ENCODE peak calls at places on chromosomes 4 and X, in eight cellular contexts. One of them, this sample, is unnamed.

GRCh38 chrX:46325312-46325877 is 219.8 kb downstream of the ZNF674 start:
- DNase-seq in transverse colon: no peak
- DNase-seq in tibial nerve: no peak
- DNase-seq in GM23248: peak
- DNase-seq in hippocampal formation: no peak
- DNase-seq in H54: peak
- DNase-seq in left kidney: peak
- DNase-seq in brain microvascular endothelial cell: peak
- DNase-seq in this sample: peak

GRCh38 chr4:2799971-2800690 is 7.2 kb downstream of the SH3BP2 start:
- DNase-seq in transverse colon: peak
- DNase-seq in tibial nerve: no peak
- DNase-seq in GM23248: peak
- DNase-seq in hippocampal formation: no peak
- DNase-seq in H54: no peak
- DNase-seq in left kidney: no peak
- DNase-seq in brain microvascular endothelial cell: no peak
- DNase-seq in this sample: no peak

GRCh38 chrX:119398974-119399771 is at the start of gene SLC25A43:
- DNase-seq in transverse colon: peak
- DNase-seq in tibial nerve: peak
- DNase-seq in GM23248: peak
- DNase-seq in hippocampal formation: no peak
- DNase-seq in H54: peak
- DNase-seq in left kidney: peak
- DNase-seq in brain microvascular endothelial cell: no peak
- DNase-seq in this sample: peak

GRCh38 chr4:170008376-170008775 is 17.8 kb downstream of the MFAP3L start:
- DNase-seq in transverse colon: no peak
- DNase-seq in tibial nerve: no peak
- DNase-seq in GM23248: peak
- DNase-seq in hippocampal formation: no peak
- DNase-seq in H54: no peak
- DNase-seq in left kidney: no peak
- DNase-seq in brain microvascular endothelial cell: no peak
- DNase-seq in this sample: no peak

GRCh38 chr4:128653514-128654420 is 155.7 kb upstream of the JADE1 start:
- DNase-seq in transverse colon: peak
- DNase-seq in tibial nerve: no peak
- DNase-seq in GM23248: peak
- DNase-seq in hippocampal formation: peak
- DNase-seq in H54: no peak
- DNase-seq in left kidney: peak
- DNase-seq in brain microvascular endothelial cell: peak
- DNase-seq in this sample: peak

GRCh38 chrX:14356401-14356800 is 172.9 kb upstream of the GLRA2 start:
- DNase-seq in transverse colon: no peak
- DNase-seq in tibial nerve: no peak
- DNase-seq in GM23248: peak
- DNase-seq in hippocampal formation: no peak
- DNase-seq in H54: no peak
- DNase-seq in left kidney: no peak
- DNase-seq in brain microvascular endothelial cell: peak
- DNase-seq in this sample: peak

GRCh38 chrX:152072236-152072635 is 66.1 kb downstream of the MAGEA10 start:
- DNase-seq in transverse colon: no peak
- DNase-seq in tibial nerve: no peak
- DNase-seq in GM23248: peak
- DNase-seq in hippocampal formation: no peak
- DNase-seq in H54: peak
- DNase-seq in left kidney: no peak
- DNase-seq in brain microvascular endothelial cell: peak
- DNase-seq in this sample: peak

GRCh38 chr4:23938796-23939195 is 48.9 kb upstream of the PPARGC1A start:
- DNase-seq in transverse colon: no peak
- DNase-seq in tibial nerve: no peak
- DNase-seq in GM23248: no peak
- DNase-seq in hippocampal formation: no peak
- DNase-seq in H54: no peak
- DNase-seq in left kidney: no peak
- DNase-seq in brain microvascular endothelial cell: no peak
- DNase-seq in this sample: no peak

This sample was measured in fibroblast of the aortic adventitia.